ENCODE peak calls at places on chromosomes 2 and 18, in four cellular contexts. I is Panc1, M is endothelial cell of umbilical vein, O is spleen. B is an unnamed sample. For H3K4me1 and H3K27me3, the result is how much of the 10 kb centered on the place peaks cover.

GRCh38 chr2:164589522-164589921 is 31.8 kb downstream of the GRB14 start:
- DNase-seq in I (no peak), M (no peak), O (no peak), B (no peak)

GRCh38 chr2:234326694-234327093 is 170.2 kb downstream of the ARL4C start:
- DNase-seq in I (no peak), M (no peak), O (no peak), B (no peak)

GRCh38 chr2:112800881-112801583 is 16.7 kb upstream of the IL1A start:
- DNase-seq in I (no peak), M (no peak), O (no peak), B (no peak)

GRCh38 chr18:79950440-79951341 is 762 bp downstream of the SLC66A2 start:
- DNase-seq in I (no peak), M (peak), O (peak), B (peak)

GRCh38 chr2:186611526-186611925 is 21.7 kb downstream of the ITGAV start:
- DNase-seq in I (no peak), M (no peak), O (no peak), B (no peak)

GRCh38 chr18:9696701-9697100 is 11.4 kb upstream of the RAB31 start:
- DNase-seq in I (no peak), M (no peak), O (no peak), B (peak)

GRCh38 chr18:62521588-62521987 is 1.2 kb upstream of the ZCCHC2 start:
- DNase-seq in I (no peak), M (no peak), O (no peak), B (no peak)

GRCh38 chr18:3257627-3258120 is 4.3 kb upstream of the MYL12B start:
- DNase-seq in I (no peak), M (no peak), O (no peak), B (no peak)

GRCh38 chr2:137928547-137929503 is 35.4 kb upstream of the HNMT start:
- DNase-seq in I (no peak), M (peak), O (no peak), B (no peak)

GRCh38 chr2:197799072-197799471 is 5.3 kb upstream of the PLCL1 start:
- DNase-seq in I (no peak), M (no peak), O (no peak), B (no peak)

GRCh38 chr2:222859786-222860726 is 780 bp upstream of the ACSL3 start:
- DNase-seq in I (no peak), M (peak), O (no peak), B (peak)

GRCh38 chr2:168254158-168254935 is 7.0 kb upstream of the STK39 start:
- DNase-seq in I (no peak), M (no peak), O (no peak), B (no peak)

GRCh38 chr2:113894156-113894743 is 4.4 kb downstream of the ACTR3 start:
- DNase-seq in I (no peak), M (peak), O (no peak), B (no peak)

GRCh38 chr2:16508061-16508851 is 157.4 kb downstream of the CYRIA start:
- DNase-seq in I (no peak), M (peak), O (no peak), B (no peak)

GRCh38 chr18:44771957-44772917 is 91.5 kb downstream of the SETBP1 start:
- DNase-seq in I (no peak), M (no peak), O (no peak), B (peak)

GRCh38 chr2:9249036-9249800 is 42.6 kb downstream of the ASAP2 start:
- DNase-seq in I (no peak), M (peak), O (no peak), B (no peak)

GRCh38 chr2:9247177-9247576 is 40.6 kb downstream of the ASAP2 start:
- DNase-seq in I (no peak), M (no peak), O (no peak), B (no peak)

GRCh38 chr2:9250091-9250490 is 43.5 kb downstream of the ASAP2 start:
- DNase-seq in I (no peak), M (no peak), O (no peak), B (no peak)

GRCh38 chr2:9247786-9248185 is 41.2 kb downstream of the ASAP2 start:
- DNase-seq in I (no peak), M (peak), O (no peak), B (no peak)

GRCh38 chr2:9248363-9248762 is 41.8 kb downstream of the ASAP2 start:
- DNase-seq in I (no peak), M (no peak), O (no peak), B (no peak)
- H3K4me1 ChIP-seq in I (half or more), M (half or more), O (under half), B (half or more)

GRCh38 chr18:31430072-31430471 is 17.5 kb upstream of the DSG3 start:
- DNase-seq in I (no peak), M (no peak), O (no peak), B (no peak)

GRCh38 chr18:31427010-31427409 is 20.5 kb upstream of the DSG3 start:
- DNase-seq in I (no peak), M (no peak), O (no peak), B (no peak)

GRCh38 chr18:31428211-31428610 is 19.3 kb upstream of the DSG3 start:
- DNase-seq in I (no peak), M (no peak), O (no peak), B (no peak)

GRCh38 chr18:31430554-31430953 is 17.0 kb upstream of the DSG3 start:
- DNase-seq in I (no peak), M (no peak), O (no peak), B (no peak)

GRCh38 chr18:31429623-31430022 is 17.9 kb upstream of the DSG3 start:
- DNase-seq in I (no peak), M (no peak), O (no peak), B (no peak)
- H3K27me3 ChIP-seq in I (under half), M (under half), O (under half), B (under half)

GRCh38 chr2:75707901-75708300 is 2.8 kb downstream of the GCFC2 start:
- DNase-seq in I (no peak), M (no peak), O (no peak), B (no peak)

GRCh38 chr2:75705921-75706320 is 4.8 kb downstream of the GCFC2 start:
- DNase-seq in I (no peak), M (peak), O (no peak), B (no peak)

GRCh38 chr2:75709297-75709696 is 1.4 kb downstream of the GCFC2 start:
- DNase-seq in I (no peak), M (peak), O (no peak), B (no peak)

GRCh38 chr2:75710220-75710576 is 517 bp downstream of the GCFC2 start:
- DNase-seq in I (no peak), M (no peak), O (no peak), B (no peak)

GRCh38 chr2:75710577-75711253 is at the start of gene GCFC2:
- DNase-seq in I (peak), M (peak), O (peak), B (peak)
- TF ChIP-seq POLR2AphosphoS5 in I (peak), M (peak), O (peak), B (peak)

GRCh38 chr2:108620656-108621055 is 86.4 kb downstream of the LIMS1 start:
- DNase-seq in I (no peak), M (peak), O (no peak), B (no peak)

GRCh38 chr2:108621087-108621559 is 86.9 kb downstream of the LIMS1 start:
- DNase-seq in I (no peak), M (peak), O (peak), B (no peak)

GRCh38 chr2:108621689-108622681 is 87.7 kb downstream of the LIMS1 start:
- DNase-seq in I (no peak), M (no peak), O (no peak), B (no peak)

GRCh38 chr2:108616731-108617161 is 82.5 kb downstream of the LIMS1 start:
- DNase-seq in I (no peak), M (peak), O (no peak), B (no peak)

GRCh38 chr2:108619916-108620620 is 85.8 kb downstream of the LIMS1 start:
- DNase-seq in I (no peak), M (no peak), O (no peak), B (no peak)
- H3K4me1 ChIP-seq in I (half or more), M (half or more), O (half or more), B (half or more)

DNA sequence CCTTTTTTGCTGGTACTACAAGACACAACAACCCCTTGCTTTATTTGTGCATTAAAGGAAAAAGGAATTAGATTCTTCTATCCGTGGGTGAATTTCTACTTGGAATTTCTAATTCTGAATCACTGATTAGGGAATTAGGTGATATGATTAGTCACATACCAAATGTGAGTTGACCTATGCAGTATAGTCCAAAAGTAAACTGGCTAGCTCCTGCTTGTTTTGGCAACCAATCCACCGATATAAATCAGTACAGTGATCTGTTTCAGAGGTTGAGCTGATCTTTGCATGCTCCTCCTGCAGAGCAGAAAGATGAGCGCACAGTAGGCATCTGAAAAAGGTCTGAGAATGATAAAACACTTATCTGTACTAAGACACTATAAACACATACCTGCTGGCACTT is 86.6 kb downstream of the LRP1B start:
- DNase-seq in I (no peak), M (no peak), O (no peak), B (no peak)
- H3K27me3 ChIP-seq in I (under half), M (under half), O (under half), B (under half)

DNA sequence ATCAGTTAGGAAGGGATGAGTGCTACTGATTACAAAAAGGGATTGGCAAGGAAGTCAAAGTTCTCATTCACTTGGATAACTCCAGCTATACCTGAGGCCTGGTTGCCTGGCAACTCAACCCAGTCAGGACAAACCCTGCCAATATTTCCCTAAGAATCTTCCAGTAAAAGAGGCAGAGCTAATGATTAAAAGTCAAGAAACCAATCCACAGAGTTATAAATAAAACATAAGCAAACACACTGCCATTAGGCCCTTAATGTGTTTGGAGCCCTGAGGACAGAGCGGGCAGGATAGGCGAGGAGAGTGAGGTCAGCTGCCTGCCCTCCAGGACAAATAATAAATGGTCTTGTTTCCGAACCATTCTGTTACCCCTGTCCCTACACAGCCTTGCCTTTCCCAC is 215.6 kb upstream of the NABP1 start:
- DNase-seq in I (no peak), M (no peak), O (no peak), B (no peak)
- TF ChIP-seq POLR2AphosphoS5 in I (no peak), M (no peak), O (no peak), B (no peak)

GRCh38 chr2:171545086-171545485 is 22.8 kb downstream of the CYBRD1 start:
- DNase-seq in I (no peak), M (no peak), O (no peak), B (no peak)
- H3K4me1 ChIP-seq in I (under half), M (under half), O (under half), B (under half)

GRCh38 chr2:236168110-236169067 is at the start of gene GBX2:
- DNase-seq in I (no peak), M (peak), O (peak), B (peak)

GRCh38 chr2:236169151-236169721 is 1.1 kb upstream of the GBX2 start:
- DNase-seq in I (no peak), M (peak), O (peak), B (peak)

GRCh38 chr2:236166781-236167296 is 1.3 kb downstream of the GBX2 start:
- DNase-seq in I (no peak), M (peak), O (no peak), B (no peak)

GRCh38 chr2:236166157-236166780 is 1.9 kb downstream of the GBX2 start:
- DNase-seq in I (no peak), M (no peak), O (peak), B (no peak)

DNA sequence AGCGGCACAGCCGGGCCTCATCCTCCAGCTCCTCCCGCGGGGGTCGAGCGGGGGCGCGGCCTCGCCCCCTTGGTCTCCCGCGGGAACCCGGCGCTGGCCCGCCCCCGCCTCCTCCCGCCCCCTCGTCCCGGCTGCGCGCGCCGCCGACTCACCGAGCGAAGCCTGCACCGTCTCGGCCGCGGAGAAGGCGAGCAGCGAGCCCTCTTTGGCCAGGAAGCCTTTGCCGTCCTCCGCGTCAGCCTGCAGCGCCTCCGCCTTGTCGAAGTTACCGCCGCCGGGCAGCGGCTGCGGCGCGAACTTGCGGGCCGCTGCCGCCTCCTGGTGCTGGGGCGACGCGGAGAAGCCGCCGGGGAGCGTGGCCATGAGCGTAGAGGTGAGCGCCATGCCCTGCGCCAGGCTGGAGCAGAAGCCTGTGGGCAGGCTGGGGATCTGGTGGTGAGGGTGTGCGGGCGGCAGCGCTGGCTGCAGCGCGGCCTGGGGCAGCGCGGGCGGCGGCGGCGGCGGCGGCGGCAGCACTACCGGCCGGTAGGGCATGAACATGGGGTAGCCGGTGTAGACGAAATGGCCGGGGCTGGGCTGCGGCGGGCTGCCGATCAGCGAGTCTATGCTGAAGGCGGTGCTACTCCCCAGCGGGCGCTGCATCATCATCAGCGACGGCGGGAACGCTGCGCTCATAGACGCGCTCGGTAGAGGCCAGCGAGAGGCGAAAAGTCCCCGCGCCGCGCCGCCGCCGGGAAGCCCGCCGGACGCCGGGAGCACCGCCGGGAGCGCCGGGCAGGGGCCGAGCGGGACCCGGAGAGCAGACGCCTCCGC is 683 bp downstream of the GBX2 start:
- DNase-seq in I (no peak), M (peak), O (peak), B (no peak)
- H3K27me3 ChIP-seq in I (under half), M (under half), O (half or more), B (half or more)